ENCODE peak calls at places on chromosomes 4 and X, in five cellular contexts. C, V, W, E and H are unnamed samples.

GRCh38 chr4:186840222-186840701 is 116.6 kb upstream of the FAT1 start:
- DNase-seq in C (no peak), V (no peak), W (no peak), E (no peak), H (peak; percentile 80)

GRCh38 chrX:100745806-100746537 is 14.1 kb upstream of the SYTL4 start:
- DNase-seq in C (no peak), V (no peak), W (no peak), E (no peak), H (no peak)

GRCh38 chr4:90996813-90997212 is 869.6 kb downstream of the CCSER1 start:
- DNase-seq in C (no peak), V (no peak), W (no peak), E (no peak), H (no peak)

GRCh38 chr4:38145741-38146140 is 185.5 kb downstream of the PTTG2 start:
- DNase-seq in C (no peak), V (no peak), W (no peak), E (no peak), H (no peak)

GRCh38 chr4:148415500-148415899 is 26.7 kb downstream of the NR3C2 start:
- DNase-seq in C (no peak), V (no peak), W (no peak), E (no peak), H (no peak)

GRCh38 chr4:8224596-8225289 is 25.7 kb downstream of the SH3TC1 start:
- DNase-seq in C (no peak), V (no peak), W (no peak), E (no peak), H (no peak)

GRCh38 chrX:10012776-10013175 is 45.6 kb downstream of the CLDN34 start:
- DNase-seq in C (no peak), V (no peak), W (no peak), E (no peak), H (no peak)

GRCh38 chrX:46382595-46382994 is 162.6 kb downstream of the ZNF674 start:
- DNase-seq in C (no peak), V (no peak), W (no peak), E (no peak), H (no peak)

GRCh38 chrX:150575415-150575814 is 7.0 kb downstream of the MTM1 start:
- DNase-seq in C (no peak), V (no peak), W (peak; percentile 3), E (peak; percentile 9), H (peak; percentile 13)

GRCh38 chrX:121755541-121755940 is 708.1 kb downstream of the GLUD2 start:
- DNase-seq in C (no peak), V (no peak), W (no peak), E (no peak), H (no peak)

GRCh38 chr4:992297-993110 is 700 bp downstream of the SLC26A1 start:
- DNase-seq in C (no peak), V (peak; percentile 42), W (no peak), E (no peak), H (no peak)

GRCh38 chr4:12050357-12050756 is 621.7 kb upstream of the HS3ST1 start:
- DNase-seq in C (no peak), V (no peak), W (no peak), E (no peak), H (no peak)

GRCh38 chr4:24722026-24722568 is 73.3 kb upstream of the SOD3 start:
- DNase-seq in C (no peak), V (no peak), W (no peak), E (no peak), H (no peak)

GRCh38 chr4:94577136-94577535 is 125.4 kb downstream of the PDLIM5 start:
- DNase-seq in C (no peak), V (peak; percentile 23), W (peak; percentile 34), E (no peak), H (peak; percentile 85)

GRCh38 chr4:149158852-149159251 is 656.8 kb downstream of the IQCM start:
- DNase-seq in C (no peak), V (no peak), W (no peak), E (no peak), H (no peak)

GRCh38 chr4:159867673-159868072 is 764.8 kb downstream of the RAPGEF2 start:
- DNase-seq in C (no peak), V (no peak), W (no peak), E (no peak), H (no peak)

GRCh38 chrX:63855896-63856295 is 70.9 kb upstream of the ARHGEF9 start:
- DNase-seq in C (no peak), V (no peak), W (no peak), E (no peak), H (no peak)

GRCh38 chr4:73446336-73446938 is 10.4 kb downstream of the AFP start:
- DNase-seq in C (no peak), V (no peak), W (no peak), E (no peak), H (peak; percentile 65)

GRCh38 chr4:180398564-180398963 is 1844.6 kb upstream of the TENM3 start:
- DNase-seq in C (no peak), V (no peak), W (no peak), E (no peak), H (no peak)

GRCh38 chr4:110611968-110612447 is 10.9 kb downstream of the PITX2 start:
- DNase-seq in C (no peak), V (no peak), W (no peak), E (no peak), H (no peak)

GRCh38 chr4:148435654-148436406 is 6.4 kb downstream of the NR3C2 start:
- DNase-seq in C (no peak), V (no peak), W (no peak), E (no peak), H (no peak)

GRCh38 chr4:113292371-113293042 is 243.1 kb downstream of the ANK2 start:
- DNase-seq in C (no peak), V (peak; percentile 24), W (peak; percentile 64), E (no peak), H (peak; percentile 8)